ENCODE peak calls at places on chromosome 7, in four cellular contexts. One of them, this sample, is unnamed.
A peak's percentile ranks its signal among the peaks of the same experiment; 100 is the strongest.

GRCh38 chr7:80581472-80581871 is 57.0 kb upstream of the CD36 start:
- DNase-seq in NCI-H1105 treated with DMSO at 0.1 percent for 48 hours: no peak
- DNase-seq in NAMALWA: no peak
- DNase-seq in activated CD4-positive, alpha-beta T cell treated with anti-CD3 and anti-CD28 coated beads for 48 hours: no peak
- DNase-seq in this sample: no peak

GRCh38 chr7:82740246-82740848 is 296.8 kb upstream of the CACNA2D1 start:
- DNase-seq in NAMALWA: peak; percentile 78
- DNase-seq in NCI-H1105 treated with DMSO at 0.1 percent for 48 hours: peak; percentile 76
- DNase-seq in activated CD4-positive, alpha-beta T cell treated with anti-CD3 and anti-CD28 coated beads for 48 hours: peak; percentile 20
- DNase-seq in this sample: no peak

GRCh38 chr7:116341222-116341907 is 131.0 kb downstream of the TES start:
- DNase-seq in NAMALWA: peak; percentile 15
- DNase-seq in NCI-H1105 treated with DMSO at 0.1 percent for 48 hours: no peak
- DNase-seq in activated CD4-positive, alpha-beta T cell treated with anti-CD3 and anti-CD28 coated beads for 48 hours: no peak
- DNase-seq in this sample: no peak

GRCh38 chr7:70660154-70660818 is 471.7 kb upstream of the GALNT17 start:
- DNase-seq in NCI-H1105 treated with DMSO at 0.1 percent for 48 hours: no peak
- DNase-seq in NAMALWA: no peak
- DNase-seq in activated CD4-positive, alpha-beta T cell treated with anti-CD3 and anti-CD28 coated beads for 48 hours: peak; percentile 10
- DNase-seq in this sample: no peak

GRCh38 chr7:28517206-28517605 is 104.9 kb downstream of the CREB5 start:
- DNase-seq in NAMALWA: no peak
- DNase-seq in activated CD4-positive, alpha-beta T cell treated with anti-CD3 and anti-CD28 coated beads for 48 hours: no peak
- DNase-seq in NCI-H1105 treated with DMSO at 0.1 percent for 48 hours: no peak
- DNase-seq in this sample: no peak

GRCh38 chr7:90560730-90561129 is 35.4 kb upstream of the CDK14 start:
- DNase-seq in NAMALWA: no peak
- DNase-seq in activated CD4-positive, alpha-beta T cell treated with anti-CD3 and anti-CD28 coated beads for 48 hours: no peak
- DNase-seq in NCI-H1105 treated with DMSO at 0.1 percent for 48 hours: no peak
- DNase-seq in this sample: no peak

GRCh38 chr7:136012238-136012637 is 35.1 kb upstream of the MTPN start:
- DNase-seq in NAMALWA: no peak
- DNase-seq in activated CD4-positive, alpha-beta T cell treated with anti-CD3 and anti-CD28 coated beads for 48 hours: no peak
- DNase-seq in NCI-H1105 treated with DMSO at 0.1 percent for 48 hours: no peak
- DNase-seq in this sample: no peak

GRCh38 chr7:13800694-13801448 is 188.6 kb downstream of the ETV1 start:
- DNase-seq in activated CD4-positive, alpha-beta T cell treated with anti-CD3 and anti-CD28 coated beads for 48 hours: peak; percentile 5
- DNase-seq in NAMALWA: no peak
- DNase-seq in NCI-H1105 treated with DMSO at 0.1 percent for 48 hours: peak; percentile 11
- DNase-seq in this sample: no peak

GRCh38 chr7:112546723-112547513 is 66.1 kb downstream of the LSMEM1 start:
- DNase-seq in activated CD4-positive, alpha-beta T cell treated with anti-CD3 and anti-CD28 coated beads for 48 hours: no peak
- DNase-seq in NAMALWA: no peak
- DNase-seq in NCI-H1105 treated with DMSO at 0.1 percent for 48 hours: no peak
- DNase-seq in this sample: no peak

GRCh38 chr7:131546583-131547111 is 9.8 kb downstream of the PODXL start:
- DNase-seq in NCI-H1105 treated with DMSO at 0.1 percent for 48 hours: no peak
- DNase-seq in activated CD4-positive, alpha-beta T cell treated with anti-CD3 and anti-CD28 coated beads for 48 hours: peak; percentile 72
- DNase-seq in NAMALWA: peak; percentile 89
- DNase-seq in this sample: no peak

GRCh38 chr7:1396195-1396594 is 63.1 kb downstream of the MICALL2 start:
- DNase-seq in NAMALWA: no peak
- DNase-seq in NCI-H1105 treated with DMSO at 0.1 percent for 48 hours: no peak
- DNase-seq in activated CD4-positive, alpha-beta T cell treated with anti-CD3 and anti-CD28 coated beads for 48 hours: no peak
- DNase-seq in this sample: no peak

GRCh38 chr7:157461805-157462771 is 125.3 kb downstream of the DNAJB6 start:
- DNase-seq in NCI-H1105 treated with DMSO at 0.1 percent for 48 hours: peak; percentile 53
- DNase-seq in activated CD4-positive, alpha-beta T cell treated with anti-CD3 and anti-CD28 coated beads for 48 hours: no peak
- DNase-seq in NAMALWA: no peak
- DNase-seq in this sample: no peak

This sample was measured in stimulated activated CD8-positive, alpha-beta memory T cell treated with anti-CD3 and anti-CD28 coated beads, Interleukin-7, amount 100 ng/mL, for 24 hours.